ENCODE peak calls at places on chromosome 1, in six cellular contexts. C is neuronal stem cell, A is H9, F is IMR-90, L is mesenchymal stem cell, K is H1. U is an unnamed sample.

GRCh38 chr1:45522324-45523104 is 830 bp upstream of the PRDX1 start:
- DNase-seq in C (no peak), A (peak; percentile 36), F (peak; percentile 64), L (no peak), K (no peak), U (peak; percentile 80)

GRCh38 chr1:46300673-46301405 is 2.6 kb downstream of the LRRC41 start:
- DNase-seq in C (no peak), A (no peak), F (peak; percentile 41), L (peak; percentile 33), K (no peak), U (no peak)

GRCh38 chr1:206469411-206469932 is 804 bp upstream of the IKBKE start:
- DNase-seq in C (no peak), A (no peak), F (no peak), L (no peak), K (no peak), U (peak; percentile 53)

GRCh38 chr1:160629286-160630210 is 17.3 kb downstream of the SLAMF1 start:
- DNase-seq in C (no peak), A (no peak), F (no peak), L (no peak), K (no peak), U (peak; percentile 89)

GRCh38 chr1:22001409-22001808 is at the start of gene CELA3A:
- DNase-seq in C (no peak), A (no peak), F (no peak), L (no peak), K (no peak), U (no peak)

GRCh38 chr1:158458263-158458662 is 3.4 kb upstream of the OR10K1 start:
- DNase-seq in C (no peak), A (no peak), F (no peak), L (no peak), K (no peak), U (no peak)

GRCh38 chr1:60970081-60970509 is 112.3 kb upstream of the NFIA start:
- DNase-seq in C (no peak), A (no peak), F (peak; percentile 23), L (peak; percentile 26), K (no peak), U (peak; percentile 22)

GRCh38 chr1:224435318-224435763 is 744 bp upstream of the WDR26 start:
- DNase-seq in C (no peak), A (peak; percentile 30), F (peak; percentile 95), L (peak; percentile 70), K (no peak), U (peak; percentile 70)

GRCh38 chr1:194067772-194068171 is 881.4 kb upstream of the B3GALT2 start:
- DNase-seq in C (no peak), A (no peak), F (no peak), L (peak; percentile 13), K (no peak), U (no peak)

GRCh38 chr1:27601771-27602509 is 2.0 kb downstream of the AHDC1 start:
- DNase-seq in C (no peak), A (no peak), F (no peak), L (no peak), K (no peak), U (peak; percentile 21)

GRCh38 chr1:176043537-176043936 is 163.5 kb downstream of the COP1 start:
- DNase-seq in C (no peak), A (no peak), F (no peak), L (no peak), K (no peak), U (no peak)

GRCh38 chr1:25099343-25099951 is 132.9 kb downstream of the SYF2 start:
- DNase-seq in C (no peak), A (no peak), F (no peak), L (peak; percentile 40), K (no peak), U (no peak)

GRCh38 chr1:36175137-36176095 is 19.5 kb downstream of the MAP7D1 start:
- DNase-seq in C (no peak), A (peak; percentile 48), F (peak; percentile 56), L (peak; percentile 89), K (no peak), U (no peak)

GRCh38 chr1:58746757-58747156 is 37.1 kb downstream of the JUN start:
- DNase-seq in C (no peak), A (no peak), F (peak; percentile 72), L (no peak), K (no peak), U (no peak)

GRCh38 chr1:168751195-168751650 is 22.2 kb upstream of the DPT start:
- DNase-seq in C (peak; percentile 9), A (no peak), F (no peak), L (peak; percentile 11), K (no peak), U (no peak)

GRCh38 chr1:219088778-219089557 is 84.7 kb upstream of the LYPLAL1 start:
- DNase-seq in C (no peak), A (no peak), F (peak; percentile 97), L (peak; percentile 90), K (no peak), U (peak; percentile 81)

GRCh38 chr1:27591622-27592021 is 12.3 kb downstream of the AHDC1 start:
- DNase-seq in C (no peak), A (no peak), F (peak; percentile 38), L (no peak), K (no peak), U (no peak)

GRCh38 chr1:234658143-234658542 is 48.2 kb upstream of the IRF2BP2 start:
- DNase-seq in C (no peak), A (no peak), F (peak; percentile 73), L (peak; percentile 50), K (no peak), U (peak; percentile 91)

GRCh38 chr1:6287029-6287428 is 26.1 kb upstream of the GPR153 start:
- DNase-seq in C (no peak), A (no peak), F (no peak), L (no peak), K (no peak), U (no peak)
- H4K91ac ChIP-seq in C (no peak overlapping the region), A (no peak overlapping the region), F (no peak overlapping the region), L (no peak overlapping the region), K (no peak overlapping the region), U (no peak overlapping the region)

GRCh38 chr1:222037720-222038119 is 295.8 kb upstream of the DUSP10 start:
- DNase-seq in C (no peak), A (no peak), F (no peak), L (no peak), K (no peak), U (no peak)
- H2BK5ac ChIP-seq in C (no peak overlapping the region), A (no peak overlapping the region), F (no peak overlapping the region), L (no peak overlapping the region), K (no peak overlapping the region), U (no peak overlapping the region)

DNA sequence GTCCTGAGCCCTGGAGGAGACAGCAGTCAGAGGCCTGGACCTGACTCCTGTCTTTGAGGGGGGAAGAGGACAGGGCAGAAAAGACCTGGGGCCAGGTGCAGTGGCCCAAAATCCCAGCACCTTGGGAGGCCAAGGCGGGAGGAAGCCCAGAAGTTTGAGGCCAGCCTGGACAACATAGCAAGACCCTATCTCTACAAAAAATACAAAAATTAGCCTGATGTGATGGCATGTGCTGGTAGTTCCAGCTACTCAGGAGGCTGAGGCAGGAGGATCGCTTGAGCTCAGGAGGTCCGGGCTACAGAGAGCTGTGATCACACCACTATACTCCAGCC is 104.5 kb upstream of the ARHGEF16 start:
- DNase-seq in C (no peak), A (no peak), F (no peak), L (no peak), K (no peak), U (no peak)
- H4K91ac ChIP-seq in C (no peak overlapping the region), A (no peak overlapping the region), F (no peak overlapping the region), L (no peak overlapping the region), K (no peak overlapping the region), U (no peak overlapping the region)

DNA sequence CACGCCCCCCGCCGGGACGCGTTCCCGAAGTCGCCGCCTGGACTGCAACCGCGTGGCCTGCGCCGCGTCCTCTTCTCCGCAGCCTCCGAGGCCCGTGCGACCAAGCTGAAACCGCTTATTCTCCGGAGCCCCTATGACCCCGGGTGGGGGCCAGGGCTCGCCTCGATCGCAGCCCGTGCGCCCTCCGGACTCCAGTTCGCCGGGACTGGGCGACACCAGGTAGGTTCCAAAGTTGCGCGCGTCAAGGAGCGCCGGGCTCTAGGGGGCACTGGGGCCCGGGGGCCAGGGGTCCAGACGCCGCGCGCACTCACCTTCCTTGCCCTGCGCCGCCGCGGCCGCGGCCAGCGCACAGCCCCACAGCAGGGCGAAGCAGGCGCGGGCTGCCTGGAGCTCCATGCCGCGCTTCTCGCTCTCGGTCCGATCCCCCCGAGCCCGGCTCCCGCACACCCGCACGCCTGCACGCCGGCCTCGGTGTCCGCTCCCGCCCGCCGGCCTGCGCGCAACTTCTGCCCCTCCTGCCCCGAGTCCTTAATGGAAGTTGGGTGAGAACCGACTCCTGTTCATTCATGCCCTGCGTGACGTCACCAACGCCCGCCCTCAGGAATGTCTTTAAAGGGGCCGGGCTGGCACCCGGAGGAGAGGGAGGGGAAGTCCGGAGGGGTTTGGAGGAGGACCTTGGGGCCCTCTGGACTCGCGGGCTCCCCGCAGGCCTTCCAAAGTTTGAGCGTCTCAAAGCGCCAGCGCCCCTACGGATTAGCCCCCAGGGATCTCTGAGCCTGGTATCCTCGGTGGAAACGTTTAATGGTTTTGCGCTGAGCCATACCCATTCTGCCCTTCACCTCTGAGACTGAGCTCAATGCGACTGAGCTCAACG is at the start of gene EPHA2:
- DNase-seq in C (peak; percentile 94), A (peak; percentile 95), F (peak; percentile 86), L (peak; percentile 95), K (peak; percentile 75), U (peak; percentile 65)
- H2BK5ac ChIP-seq in C (peak within 1 kb of the TSS; percentile 96), A (no peak within 1 kb of the TSS), F (peak within 1 kb of the TSS; percentile 97), L (peak within 1 kb of the TSS; percentile 93), K (peak within 1 kb of the TSS; percentile 88), U (peak within 1 kb of the TSS; percentile 70)

GRCh38 chr1:34165422-34165921 is 442 bp upstream of the CSMD2 start:
- DNase-seq in C (no peak), A (peak; percentile 51), F (no peak), L (no peak), K (no peak), U (no peak)
- H4K91ac ChIP-seq in C (no peak overlapping the region), A (no peak overlapping the region), F (no peak overlapping the region), L (no peak overlapping the region), K (peak overlapping the region; percentile 83), U (no peak overlapping the region)

GRCh38 chr1:116496380-116496779 is 74.4 kb downstream of the CD58 start:
- DNase-seq in C (no peak), A (no peak), F (peak; percentile 27), L (no peak), K (no peak), U (no peak)

GRCh38 chr1:116494745-116495144 is 76.1 kb downstream of the CD58 start:
- DNase-seq in C (no peak), A (no peak), F (no peak), L (no peak), K (no peak), U (no peak)

GRCh38 chr1:116496898-116497297 is 73.9 kb downstream of the CD58 start:
- DNase-seq in C (no peak), A (no peak), F (no peak), L (no peak), K (no peak), U (no peak)

GRCh38 chr1:116494351-116494692 is 76.5 kb downstream of the CD58 start:
- DNase-seq in C (peak; percentile 24), A (peak; percentile 55), F (no peak), L (no peak), K (no peak), U (peak; percentile 88)

GRCh38 chr1:116495534-116495933 is 75.3 kb downstream of the CD58 start:
- DNase-seq in C (no peak), A (no peak), F (no peak), L (no peak), K (no peak), U (no peak)
- H2BK5ac ChIP-seq in C (no peak overlapping the region), A (no peak overlapping the region), F (no peak overlapping the region), L (no peak overlapping the region), K (no peak overlapping the region), U (no peak overlapping the region)